ENCODE peak calls at places on chromosomes 16 and 17, in five cellular contexts. Z, N, C, A and E are unnamed samples.

GRCh38 chr16:51039638-51040331 is 111.3 kb downstream of the SALL1 start:
- DNase-seq in C (no peak), N (no peak), A (no peak), Z (no peak), E (no peak)

GRCh38 chr16:54655171-54655590 is 275.5 kb upstream of the IRX5 start:
- DNase-seq in Z (no peak), C (no peak), A (peak), N (no peak), E (no peak)

GRCh38 chr16:12652924-12653323 is 150.8 kb downstream of the CPPED1 start:
- DNase-seq in N (no peak), C (no peak), A (no peak), Z (no peak), E (no peak)

GRCh38 chr16:48583075-48584065 is 26.6 kb downstream of the N4BP1 start:
- DNase-seq in Z (peak), N (no peak), A (no peak), C (no peak), E (no peak)

GRCh38 chr16:4664538-4665418 is 28.6 kb upstream of the NUDT16L1 start:
- DNase-seq in C (no peak), N (peak), Z (no peak), A (no peak), E (no peak)

GRCh38 chr17:79752175-79752574 is 21.4 kb downstream of the ENPP7 start:
- DNase-seq in A (no peak), N (peak), C (no peak), Z (no peak), E (no peak)

GRCh38 chr17:64420143-64420670 is 28.7 kb upstream of the MILR1 start:
- DNase-seq in C (no peak), A (peak), Z (peak), N (no peak), E (peak)

GRCh38 chr17:45110676-45111611 is 21.4 kb downstream of the PLCD3 start:
- DNase-seq in C (peak), Z (no peak), A (no peak), N (no peak), E (no peak)

GRCh38 chr17:62937636-62938035 is 28.4 kb upstream of the TANC2 start:
- DNase-seq in A (no peak), N (no peak), Z (no peak), C (no peak), E (no peak)

GRCh38 chr17:28720247-28720996 is 637 bp downstream of the RPL23A start:
- DNase-seq in N (no peak), C (no peak), Z (no peak), A (no peak), E (no peak)

GRCh38 chr17:75535119-75535537 is 9.6 kb downstream of the LLGL2 start:
- DNase-seq in Z (no peak), C (no peak), N (peak), A (no peak), E (no peak)

GRCh38 chr17:10698116-10698818 is 873 bp downstream of the ADPRM start:
- DNase-seq in A (peak), Z (peak), N (no peak), C (no peak), E (no peak)

GRCh38 chr16:392450-393027 is 4.5 kb upstream of the NME4 start:
- DNase-seq in Z (no peak), A (no peak), C (no peak), N (no peak), E (no peak)

GRCh38 chr17:75511610-75512575 is 3.4 kb downstream of the CASKIN2 start:
- DNase-seq in A (no peak), Z (no peak), N (no peak), C (no peak), E (no peak)

GRCh38 chr17:17849147-17849820 is 12.5 kb upstream of the SREBF1 start:
- DNase-seq in N (peak), A (peak), C (peak), Z (no peak), E (peak)

GRCh38 chr17:82751571-82752370 is at the start of gene TBCD:
- DNase-seq in A (peak), N (peak), Z (peak), C (peak), E (peak)

GRCh38 chr16:27824006-27824405 is 239.5 kb downstream of the GSG1L start:
- DNase-seq in N (no peak), Z (no peak), C (peak), A (no peak), E (no peak)